ENCODE peak calls at places on chromosomes 11 and 22, in ten cellular contexts. W is body of pancreas, Y is adrenal gland, A is IMR-90, F is heart left ventricle, O is HCT116, S is H1, I is sigmoid colon, L is esophagus squamous epithelium, D is stomach. Q is an unnamed sample.

GRCh38 chr11:67379061-67380058 is 6.0 kb upstream of the CLCF1 start:
- DNase-seq in L (no peak), W (no peak), A (no peak), O (no peak), S (no peak), D (no peak), Y (no peak), I (no peak), F (no peak), Q (no peak)

GRCh38 chr11:61162092-61162935 is 1.1 kb upstream of the VPS37C start:
- DNase-seq in O (peak; percentile 82), W (peak; percentile 75), I (peak; percentile 37), D (peak; percentile 74), A (peak; percentile 44), Y (no peak), L (no peak), S (no peak), F (peak; percentile 39), Q (no peak)

GRCh38 chr22:19891350-19892248 is 36.9 kb upstream of the GNB1L start:
- DNase-seq in A (peak; percentile 89), I (no peak), O (no peak), D (no peak), Y (no peak), W (peak; percentile 25), F (no peak), S (no peak), L (no peak), Q (no peak)

GRCh38 chr22:26404851-26405357 is 24.2 kb upstream of the ASPHD2 start:
- DNase-seq in D (no peak), F (no peak), S (no peak), W (no peak), L (no peak), A (no peak), O (no peak), Y (no peak), I (no peak), Q (no peak)

GRCh38 chr11:61587951-61588695 is 7.2 kb upstream of the SYT7 start:
- DNase-seq in S (peak; percentile 99), W (peak; percentile 67), Y (peak; percentile 44), O (peak; percentile 46), L (no peak), I (peak; percentile 81), F (peak; percentile 78), A (no peak), D (peak; percentile 67), Q (peak; percentile 60)

GRCh38 chr11:82732348-82732733 is 1.3 kb downstream of the FAM181B start:
- DNase-seq in D (no peak), Y (no peak), L (no peak), F (no peak), A (no peak), O (no peak), S (no peak), I (no peak), W (no peak), Q (no peak)

GRCh38 chr22:26330971-26331625 is 98.0 kb upstream of the ASPHD2 start:
- DNase-seq in W (peak; percentile 70), F (peak; percentile 40), S (peak; percentile 86), O (peak; percentile 63), I (peak; percentile 55), D (peak; percentile 44), Y (peak; percentile 66), L (no peak), A (peak; percentile 23), Q (no peak)

GRCh38 chr11:92827132-92827531 is 142.3 kb upstream of the MTNR1B start:
- DNase-seq in L (no peak), O (no peak), I (no peak), F (no peak), S (no peak), Y (no peak), D (no peak), W (no peak), A (no peak), Q (no peak)

GRCh38 chr11:2448661-2449547 is 4.1 kb downstream of the KCNQ1 start:
- DNase-seq in Y (no peak), A (no peak), W (no peak), F (peak; percentile 51), I (no peak), L (no peak), S (no peak), O (no peak), D (no peak), Q (no peak)

GRCh38 chr11:36702330-36703054 is 104.5 kb upstream of the RAG2 start:
- DNase-seq in O (peak; percentile 66), D (no peak), Y (peak; percentile 40), I (no peak), A (peak; percentile 69), F (no peak), L (no peak), W (peak; percentile 61), S (no peak), Q (no peak)

DNA sequence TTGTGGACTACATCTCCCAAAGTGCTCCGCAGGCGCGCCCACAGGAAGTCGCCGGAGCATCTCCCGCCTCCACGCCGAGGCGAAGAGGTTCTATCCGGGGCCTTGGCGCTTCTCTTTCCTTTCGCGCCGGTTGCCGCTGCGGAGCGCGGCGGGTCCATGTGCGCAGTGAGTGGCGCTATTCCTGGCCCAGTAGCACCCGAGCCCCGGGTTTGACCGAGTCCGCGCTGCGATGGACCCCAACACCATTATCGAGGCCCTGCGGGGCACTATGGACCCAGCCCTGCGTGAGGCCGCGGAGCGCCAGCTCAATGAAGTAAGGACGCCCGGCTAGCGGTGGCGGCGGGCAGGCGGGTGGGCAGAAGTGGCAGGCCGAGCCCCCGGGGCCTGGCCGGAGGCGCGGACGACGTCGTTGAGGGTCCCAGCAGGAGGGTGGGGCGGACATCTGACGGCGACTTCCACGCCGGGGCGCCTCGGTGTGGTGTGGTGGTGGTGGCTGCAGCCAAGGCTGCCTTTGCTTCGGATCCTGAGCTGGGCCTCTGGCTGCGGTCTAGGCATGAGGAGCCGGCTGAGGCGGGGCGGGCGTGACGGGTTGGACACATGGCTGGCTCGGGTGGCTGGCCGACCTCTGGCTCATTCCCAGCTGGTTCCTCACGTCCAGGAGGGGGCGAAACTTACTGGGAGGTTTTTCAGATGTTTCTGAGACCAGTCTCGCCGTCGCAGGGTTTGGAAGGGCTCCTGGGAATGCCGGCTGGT is at the start of gene IPO7:
- DNase-seq in S (peak; percentile 85), O (peak; percentile 80), A (peak; percentile 92), W (peak; percentile 91), I (peak; percentile 95), D (peak; percentile 90), L (peak; percentile 39), F (peak; percentile 95), Y (peak; percentile 94), Q (peak; percentile 94)
- TF ChIP-seq POLR2A in S (peak; percentile 96), O (peak; percentile 76), A (peak; percentile 93), W (peak; percentile 89), I (peak; percentile 84), D (no peak), L (peak; percentile 85), F (no peak), Y (peak; percentile 81), Q (peak; percentile 89)

GRCh38 chr22:41181349-41182241 is 23.5 kb upstream of the L3MBTL2 start:
- DNase-seq in S (no peak), D (no peak), F (no peak), Y (no peak), L (no peak), W (no peak), I (no peak), A (peak; percentile 66), O (no peak), Q (no peak)
- TF ChIP-seq POLR2A in S (no peak), D (no peak), F (no peak), Y (no peak), L (no peak), W (no peak), I (no peak), A (no peak), O (no peak), Q (no peak)

GRCh38 chr22:47189056-47189916 is 426.8 kb downstream of the TBC1D22A start:
- DNase-seq in Y (no peak), S (no peak), D (no peak), W (no peak), O (no peak), A (no peak), L (no peak), F (no peak), I (peak; percentile 37), Q (peak; percentile 32)
- TF ChIP-seq POLR2A in Y (no peak), S (no peak), D (no peak), W (no peak), O (no peak), A (no peak), L (no peak), F (no peak), I (no peak), Q (no peak)

GRCh38 chr22:46092011-46092410 is 58.3 kb upstream of the PPARA start:
- DNase-seq in O (no peak), S (no peak), A (no peak), Y (no peak), D (no peak), I (no peak), F (no peak), L (no peak), W (no peak), Q (no peak)
- TF ChIP-seq POLR2A in O (no peak), S (no peak), A (no peak), Y (no peak), D (no peak), I (no peak), F (no peak), L (no peak), W (no peak), Q (no peak)

DNA sequence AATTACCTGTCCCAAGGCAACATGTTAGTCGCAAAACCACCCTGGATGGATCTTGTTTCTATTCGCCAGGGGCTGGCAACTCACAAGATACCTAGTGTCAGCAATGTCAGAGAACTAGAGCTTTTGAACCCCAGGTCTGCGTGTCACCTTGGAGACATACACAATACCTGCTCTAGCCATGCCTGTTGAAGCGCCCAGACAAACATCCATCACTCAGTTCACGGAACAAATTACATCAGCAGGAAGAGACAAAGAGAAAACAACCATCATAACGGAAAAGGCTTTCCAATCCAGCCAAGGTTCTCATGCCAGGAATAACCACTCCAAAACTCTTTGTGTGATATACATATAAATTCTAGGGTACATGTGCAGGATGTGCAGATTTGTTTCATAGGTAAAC is 2.2 kb downstream of the CD59 start:
- DNase-seq in D (no peak), A (no peak), O (no peak), W (no peak), L (no peak), F (no peak), I (no peak), S (no peak), Y (no peak), Q (no peak)
- TF ChIP-seq POLR2A in D (no peak), A (peak; percentile 17), O (no peak), W (no peak), L (no peak), F (no peak), I (no peak), S (no peak), Y (no peak), Q (no peak)

Q was measured in right lobe of liver.